ENCODE peak calls at places on chromosomes 11 and 22, in nine cellular contexts. Q, H, B, Y, E, I, F, S and T are unnamed samples.

GRCh38 chr11:77672276-77672675 is 34.7 kb upstream of the CLNS1A start:
- DNase-seq in Q (peak; percentile 93), H (peak; percentile 63), B (no peak), Y (peak; percentile 92), E (no peak), I (no peak), F (no peak), S (no peak), T (no peak)

GRCh38 chr11:10022764-10023163 is 271.3 kb downstream of the SBF2 start:
- DNase-seq in Q (no peak), H (no peak), B (no peak), Y (no peak), E (no peak), I (no peak), F (no peak), S (no peak), T (no peak)

GRCh38 chr11:69873166-69874077 is 54.2 kb upstream of the FGF3 start:
- DNase-seq in Q (no peak), H (no peak), B (no peak), Y (no peak), E (no peak), I (no peak), F (no peak), S (peak; percentile 51), T (no peak)

GRCh38 chr22:38732251-38732815 is 23.5 kb downstream of the SUN2 start:
- DNase-seq in Q (no peak), H (no peak), B (no peak), Y (no peak), E (peak; percentile 79), I (no peak), F (peak; percentile 29), S (peak; percentile 37), T (peak; percentile 55)

GRCh38 chr11:69052343-69053168 is 3.8 kb downstream of the TPCN2 start:
- DNase-seq in Q (no peak), H (no peak), B (peak; percentile 87), Y (no peak), E (no peak), I (no peak), F (peak; percentile 49), S (no peak), T (no peak)

GRCh38 chr11:134385774-134386565 is 26.1 kb downstream of the B3GAT1 start:
- DNase-seq in Q (no peak), H (no peak), B (no peak), Y (no peak), E (no peak), I (no peak), F (no peak), S (no peak), T (no peak)

GRCh38 chr11:132248585-132248984 is 878.2 kb downstream of the NTM start:
- DNase-seq in Q (no peak), H (no peak), B (no peak), Y (no peak), E (no peak), I (no peak), F (no peak), S (no peak), T (no peak)

GRCh38 chr22:38737302-38738060 is 18.3 kb downstream of the SUN2 start:
- DNase-seq in Q (no peak), H (no peak), B (no peak), Y (peak; percentile 20), E (no peak), I (no peak), F (peak; percentile 20), S (no peak), T (peak; percentile 33)

GRCh38 chr11:69186316-69187266 is 30.9 kb downstream of the SMIM38 start:
- DNase-seq in Q (no peak), H (no peak), B (no peak), Y (no peak), E (no peak), I (no peak), F (no peak), S (no peak), T (no peak)

GRCh38 chr22:50507991-50508884 is at the start of gene NCAPH2:
- DNase-seq in Q (peak; percentile 83), H (peak; percentile 94), B (peak; percentile 99), Y (peak; percentile 99), E (peak; percentile 96), I (peak; percentile 92), F (peak; percentile 98), S (peak; percentile 96), T (peak; percentile 99)

GRCh38 chr11:26806209-26806608 is 84.3 kb upstream of the SLC5A12 start:
- DNase-seq in Q (peak; percentile 55), H (no peak), B (no peak), Y (peak; percentile 78), E (no peak), I (no peak), F (no peak), S (no peak), T (no peak)

GRCh38 chr11:124421043-124421442 is 3.6 kb downstream of the OR8B4 start:
- DNase-seq in Q (no peak), H (no peak), B (no peak), Y (no peak), E (no peak), I (no peak), F (no peak), S (no peak), T (no peak)

DNA sequence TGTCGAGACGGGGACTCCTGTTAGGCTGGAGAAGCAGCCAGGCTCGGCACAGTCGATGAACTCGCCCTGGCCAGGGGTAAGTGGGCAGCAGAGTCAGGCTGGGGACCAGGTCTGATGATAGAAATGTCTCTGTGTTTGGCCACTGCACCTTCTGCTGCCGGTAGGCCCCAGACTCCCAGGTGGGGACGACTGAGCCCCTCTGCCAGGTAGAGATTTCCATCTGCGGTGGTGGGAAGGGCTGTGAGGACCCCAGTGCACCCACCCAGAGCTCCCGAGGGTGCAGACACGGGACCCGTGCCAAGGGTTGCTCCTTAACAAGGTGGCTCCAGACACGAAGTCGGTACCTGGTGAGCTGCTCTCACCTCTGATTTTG is 862.5 kb downstream of the TBC1D22A start:
- DNase-seq in Q (no peak), H (no peak), B (no peak), Y (no peak), E (no peak), I (no peak), F (no peak), S (no peak), T (no peak)
- H3K9me3 ChIP-seq in Q (peaks cover 26% of the 10 kb centered on the region), H (no peaks in the 10 kb centered on the region), B (no peaks in the 10 kb centered on the region), Y (no peaks in the 10 kb centered on the region), E (no peaks in the 10 kb centered on the region), I (no peaks in the 10 kb centered on the region), F (no peaks in the 10 kb centered on the region), S (no peaks in the 10 kb centered on the region), T (no peaks in the 10 kb centered on the region)

GRCh38 chr11:45155627-45156180 is 9.3 kb downstream of the PRDM11 start:
- DNase-seq in Q (no peak), H (no peak), B (no peak), Y (no peak), E (no peak), I (no peak), F (no peak), S (no peak), T (no peak)

GRCh38 chr11:45156201-45156600 is 9.8 kb downstream of the PRDM11 start:
- DNase-seq in Q (no peak), H (no peak), B (no peak), Y (no peak), E (no peak), I (no peak), F (no peak), S (no peak), T (no peak)

GRCh38 chr11:45156731-45157130 is 10.3 kb downstream of the PRDM11 start:
- DNase-seq in Q (no peak), H (no peak), B (no peak), Y (no peak), E (no peak), I (no peak), F (no peak), S (no peak), T (no peak)

GRCh38 chr11:45154276-45154675 is 7.8 kb downstream of the PRDM11 start:
- DNase-seq in Q (no peak), H (no peak), B (no peak), Y (no peak), E (no peak), I (no peak), F (no peak), S (peak; percentile 29), T (peak; percentile 42)

DNA sequence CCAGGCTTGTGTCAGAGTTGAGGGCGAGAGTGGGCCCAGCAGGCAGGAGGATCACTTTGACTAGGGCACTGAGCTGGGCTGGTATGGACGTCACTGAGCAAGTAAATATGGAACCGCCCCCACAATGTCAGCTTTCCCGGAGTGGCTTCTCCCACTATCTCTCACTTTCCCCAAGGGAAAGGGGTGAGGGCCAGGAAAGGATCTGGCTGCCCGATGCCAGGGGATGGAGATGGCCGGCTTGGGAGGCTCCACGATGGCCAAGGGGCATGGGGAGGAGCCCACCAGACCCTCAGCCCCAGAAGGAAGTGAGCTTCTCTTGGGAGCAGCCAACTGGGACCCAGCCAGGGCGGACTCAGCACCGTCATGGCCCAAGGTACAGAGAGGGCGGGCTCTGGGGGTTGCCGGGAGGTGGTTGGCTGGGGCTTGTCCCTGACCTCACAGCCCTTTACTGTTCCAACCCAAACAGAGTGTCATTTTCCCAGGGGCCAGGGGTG is 8.7 kb downstream of the PRDM11 start:
- DNase-seq in Q (no peak), H (no peak), B (no peak), Y (peak; percentile 27), E (no peak), I (no peak), F (no peak), S (no peak), T (peak; percentile 91)
- H3K4me1 ChIP-seq in Q (no peaks in the 10 kb centered on the region), H (no peaks in the 10 kb centered on the region), B (no peaks in the 10 kb centered on the region), Y (no peaks in the 10 kb centered on the region), E (peaks cover 17% of the 10 kb centered on the region), I (peaks cover 5% of the 10 kb centered on the region), F (peaks cover 16% of the 10 kb centered on the region), S (no peaks in the 10 kb centered on the region), T (peaks cover 4% of the 10 kb centered on the region)

GRCh38 chr22:47275479-47276218 is 513.2 kb downstream of the TBC1D22A start:
- DNase-seq in Q (no peak), H (no peak), B (no peak), Y (no peak), E (no peak), I (no peak), F (no peak), S (no peak), T (peak; percentile 55)
- H3K9me3 ChIP-seq in Q (no peaks in the 10 kb centered on the region), H (no peaks in the 10 kb centered on the region), B (no peaks in the 10 kb centered on the region), Y (no peaks in the 10 kb centered on the region), E (peaks cover 4% of the 10 kb centered on the region), I (peaks cover 3% of the 10 kb centered on the region), F (no peaks in the 10 kb centered on the region), S (no peaks in the 10 kb centered on the region), T (no peaks in the 10 kb centered on the region)

DNA sequence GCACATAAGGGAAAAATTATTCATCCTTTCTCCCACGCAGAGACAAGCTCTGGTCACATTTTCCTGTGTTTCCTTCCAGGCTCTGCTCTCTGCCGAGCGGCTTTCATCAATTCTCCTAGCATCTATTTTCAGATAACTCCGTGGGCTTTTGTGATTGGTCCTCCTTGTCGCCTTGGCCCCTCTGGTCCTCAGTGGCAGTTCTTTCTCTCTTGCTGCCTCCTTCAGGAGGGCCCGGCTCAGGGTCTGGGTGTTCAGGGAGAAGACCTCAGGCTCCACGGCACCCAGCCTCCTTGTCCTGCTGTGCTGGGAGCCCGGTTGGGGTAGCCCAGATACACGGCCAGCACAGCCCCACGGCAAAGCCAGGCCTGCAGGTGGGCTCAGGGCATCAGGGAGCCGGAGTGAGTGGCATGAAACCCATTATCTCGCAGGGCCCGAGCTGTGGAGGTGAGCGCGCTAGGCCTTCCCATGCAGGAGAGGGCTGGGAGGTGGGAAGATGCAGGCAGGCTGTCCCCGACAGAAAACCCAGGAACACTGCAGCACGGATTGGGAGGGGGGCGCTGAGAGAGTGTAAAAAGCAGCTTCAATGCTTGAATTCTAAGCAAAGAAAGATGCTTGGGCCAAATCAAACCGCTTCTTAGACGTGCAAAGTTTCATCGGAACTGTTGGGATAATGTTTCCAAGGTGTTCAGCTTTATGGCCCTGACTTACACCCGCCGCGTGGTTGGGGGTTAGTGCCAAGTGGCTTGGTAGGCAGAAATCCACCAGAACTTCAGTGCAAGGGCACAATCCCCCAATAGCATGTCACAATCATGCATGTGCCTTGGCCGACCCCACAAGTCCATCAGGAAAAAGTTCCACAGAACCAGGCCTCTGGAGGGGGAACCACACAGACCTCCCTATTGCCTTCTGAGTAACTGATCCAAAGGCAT is 81.9 kb upstream of the WNT7B start:
- DNase-seq in Q (peak; percentile 39), H (no peak), B (no peak), Y (peak; percentile 74), E (peak; percentile 22), I (peak; percentile 24), F (peak; percentile 56), S (no peak), T (peak; percentile 46)
- H3K4me1 ChIP-seq in Q (peaks cover 46% of the 10 kb centered on the region), H (peaks cover 31% of the 10 kb centered on the region), B (peaks cover 51% of the 10 kb centered on the region), Y (peaks cover 61% of the 10 kb centered on the region), E (peaks cover 87% of the 10 kb centered on the region), I (peaks cover 4% of the 10 kb centered on the region), F (peaks cover 28% of the 10 kb centered on the region), S (peaks cover 65% of the 10 kb centered on the region), T (no peaks in the 10 kb centered on the region)